ENCODE peak calls at places on chromosome 6, in six cellular contexts. B is neuronal stem cell, R is H1, V is H9, F is IMR-90, C is mesenchymal stem cell. T is an unnamed sample.

GRCh38 chr6:16807956-16808355 is 46.7 kb upstream of the ATXN1 start:
- DNase-seq in F (no peak), V (no peak), R (no peak), C (no peak), B (no peak), T (no peak)

GRCh38 chr6:26450240-26450639 is 7.5 kb upstream of the BTN2A1 start:
- DNase-seq in V (no peak), C (no peak), B (no peak), R (no peak), F (no peak), T (peak)

GRCh38 chr6:115485400-115485799 is 575.3 kb downstream of the FRK start:
- DNase-seq in R (no peak), C (peak), B (no peak), V (no peak), F (peak), T (no peak)

GRCh38 chr6:125046107-125046925 is 84.1 kb downstream of the RNF217 start:
- DNase-seq in F (no peak), C (peak), R (no peak), B (no peak), V (no peak), T (peak)

GRCh38 chr6:7188492-7188891 is 80.7 kb downstream of the RREB1 start:
- DNase-seq in C (no peak), F (no peak), R (no peak), V (no peak), B (no peak), T (no peak)

GRCh38 chr6:154864086-154864430 is 130.8 kb downstream of the SCAF8 start:
- DNase-seq in B (no peak), R (no peak), C (no peak), F (no peak), V (no peak), T (no peak)

GRCh38 chr6:31083742-31084354 is 28.5 kb downstream of the C6orf15 start:
- DNase-seq in V (peak), C (peak), B (peak), R (peak), F (peak), T (peak)

GRCh38 chr6:28811873-28812272 is 111.9 kb downstream of the TRIM27 start:
- DNase-seq in R (no peak), F (peak), C (peak), B (no peak), V (no peak), T (peak)

GRCh38 chr6:95923518-95923917 is 92.3 kb upstream of the FUT9 start:
- DNase-seq in C (no peak), F (no peak), R (no peak), B (no peak), V (peak), T (peak)

GRCh38 chr6:140744648-140745320 is 1370.3 kb upstream of the CITED2 start:
- DNase-seq in R (no peak), V (no peak), B (no peak), F (peak), C (peak), T (no peak)

GRCh38 chr6:100346828-100347227 is 117.9 kb downstream of the SIM1 start:
- DNase-seq in B (no peak), R (no peak), C (no peak), F (peak), V (no peak), T (no peak)

GRCh38 chr6:2783188-2783957 is 18.2 kb downstream of the WRNIP1 start:
- DNase-seq in F (peak), R (no peak), V (peak), C (no peak), B (no peak), T (peak)

GRCh38 chr6:155158044-155158843 is 105.6 kb upstream of the CLDN20 start:
- DNase-seq in F (peak), B (no peak), C (peak), R (no peak), V (no peak), T (no peak)

GRCh38 chr6:134415194-134415593 is 97.3 kb upstream of the SGK1 start:
- DNase-seq in R (no peak), V (no peak), B (no peak), F (no peak), C (no peak), T (no peak)

GRCh38 chr6:7052441-7052936 is 55.3 kb upstream of the RREB1 start:
- DNase-seq in F (peak), C (peak), B (peak), V (peak), R (no peak), T (peak)

DNA sequence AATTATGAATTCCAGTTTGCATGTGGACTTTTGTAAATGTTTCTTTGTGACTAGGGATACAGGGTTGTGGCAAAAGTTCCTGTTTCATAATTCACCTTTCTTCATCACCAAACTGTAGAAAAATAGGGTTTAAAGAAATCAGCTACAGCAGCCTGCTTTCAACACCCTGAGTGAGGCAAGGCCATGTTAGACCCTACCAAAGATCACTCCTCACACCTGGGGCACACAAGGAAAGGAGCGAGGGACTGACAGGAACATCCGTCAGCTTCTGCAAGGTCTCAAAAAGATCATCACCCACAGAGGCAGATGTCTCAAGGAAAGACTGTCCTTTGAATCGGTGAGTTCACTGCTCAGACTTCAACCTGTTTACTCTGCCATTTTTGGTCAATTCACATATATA is 10.5 kb upstream of the STX11 start:
- DNase-seq in C (no peak), F (no peak), R (no peak), B (no peak), V (no peak), T (no peak)
- H2BK15ac ChIP-seq in C (no peak), F (no peak), R (no peak), B (no peak), V (no peak), T (no peak)

GRCh38 chr6:148389086-148389485 is 46.4 kb downstream of the SASH1 start:
- DNase-seq in V (no peak), B (no peak), R (no peak), F (no peak), C (no peak), T (no peak)
- H2BK15ac ChIP-seq in V (no peak), B (no peak), R (no peak), F (no peak), C (no peak), T (no peak)

DNA sequence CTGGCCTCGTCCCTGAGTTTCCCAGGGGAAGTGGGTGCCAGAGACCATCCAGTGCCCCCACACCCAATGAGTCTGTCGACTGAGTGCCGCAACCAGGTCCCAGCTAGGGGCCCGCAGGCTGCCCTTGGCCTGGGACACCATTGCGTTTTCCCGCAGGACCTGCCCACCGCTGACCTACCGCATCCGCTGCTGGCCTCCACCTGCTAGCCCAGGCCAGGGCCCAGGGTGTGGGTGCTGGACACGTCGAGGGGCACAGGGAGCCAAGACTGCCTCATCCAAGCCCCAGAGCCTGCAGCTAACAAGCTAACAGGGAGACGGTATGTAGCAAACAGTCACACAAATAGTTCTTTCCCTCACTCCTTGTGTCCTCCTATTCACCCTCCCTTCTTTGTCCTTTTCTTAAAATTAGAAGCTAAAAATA is 97.7 kb downstream of the TMEM242 start:
- DNase-seq in R (no peak), B (no peak), C (no peak), V (no peak), F (no peak), T (no peak)
- H2BK15ac ChIP-seq in R (no peak), B (peak), C (no peak), V (no peak), F (no peak), T (no peak)

GRCh38 chr6:53578371-53578770 is 33.5 kb upstream of the GCLC start:
- DNase-seq in B (no peak), C (no peak), V (no peak), R (no peak), F (no peak), T (peak)
- H2BK15ac ChIP-seq in B (no peak), C (no peak), V (no peak), R (no peak), F (no peak), T (no peak)

GRCh38 chr6:79631800-79632172 is 657 bp downstream of the SH3BGRL2 start:
- DNase-seq in V (no peak), C (no peak), B (no peak), F (no peak), R (no peak), T (peak)

GRCh38 chr6:79632580-79632979 is 1.5 kb downstream of the SH3BGRL2 start:
- DNase-seq in B (no peak), F (peak), R (no peak), V (no peak), C (no peak), T (no peak)

GRCh38 chr6:79628466-79629288 is 2.5 kb upstream of the SH3BGRL2 start:
- DNase-seq in V (no peak), C (no peak), B (no peak), R (no peak), F (no peak), T (no peak)

GRCh38 chr6:79630883-79631799 is at the start of gene SH3BGRL2:
- DNase-seq in R (peak), C (peak), B (peak), F (peak), V (peak), T (peak)

DNA sequence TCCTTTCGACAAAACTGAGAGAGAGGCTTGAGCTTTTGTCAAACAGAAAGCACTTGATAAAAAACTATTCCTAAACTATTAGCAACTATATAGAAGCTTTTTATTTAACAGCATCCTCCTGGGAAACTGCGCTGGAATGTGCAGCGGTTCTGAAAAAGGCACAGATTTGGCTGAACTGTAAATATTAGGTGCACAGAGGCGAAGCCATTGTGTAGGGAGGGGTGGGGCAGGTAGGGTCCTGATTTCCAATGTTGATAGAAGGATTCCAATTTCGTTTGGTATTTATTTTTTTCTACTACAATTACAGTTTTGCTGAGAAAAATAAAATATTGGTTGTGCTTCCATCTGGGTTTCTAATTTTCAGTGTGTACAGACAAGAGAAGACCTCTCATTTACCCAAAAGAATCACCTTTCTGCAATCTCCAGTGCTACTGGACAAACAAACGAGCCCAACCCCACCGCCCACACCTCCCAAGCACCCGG is 688 bp upstream of the SH3BGRL2 start:
- DNase-seq in C (no peak), R (no peak), V (no peak), F (no peak), B (no peak), T (no peak)
- H2BK15ac ChIP-seq in C (no peak), R (no peak), V (no peak), F (no peak), B (no peak), T (no peak)

GRCh38 chr6:116979560-116979959 is 102.5 kb downstream of the RFX6 start:
- DNase-seq in F (no peak), R (no peak), B (no peak), C (no peak), V (no peak), T (no peak)
- H2BK15ac ChIP-seq in F (no peak), R (no peak), B (no peak), C (no peak), V (no peak), T (no peak)

DNA sequence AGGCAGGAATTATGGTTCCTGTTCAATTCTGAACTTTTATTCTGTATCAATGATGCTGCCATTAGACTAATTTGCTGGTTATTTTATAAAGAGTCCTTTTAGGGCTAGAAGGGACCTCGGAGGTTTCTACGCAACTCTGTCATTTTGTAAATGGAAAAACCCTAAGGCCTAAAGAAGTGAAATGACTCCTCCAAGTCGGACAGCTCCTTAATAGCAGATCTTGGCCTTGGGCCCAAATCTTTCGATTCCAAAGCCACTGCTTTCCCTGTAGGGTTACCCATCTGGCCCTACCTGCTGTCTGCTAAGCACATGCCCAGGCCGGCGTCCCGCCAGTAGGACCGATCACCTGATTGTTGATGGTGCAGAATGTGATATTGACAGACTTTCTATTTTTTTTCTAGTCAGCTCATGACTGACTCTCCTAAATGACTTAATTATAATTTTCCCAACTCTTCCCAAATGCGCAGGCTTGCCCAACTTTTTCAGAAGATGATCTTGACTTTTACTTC is 40.2 kb downstream of the PLEKHG1 start:
- DNase-seq in C (no peak), R (no peak), B (no peak), F (no peak), V (no peak), T (no peak)
- H2BK15ac ChIP-seq in C (no peak), R (no peak), B (no peak), F (no peak), V (no peak), T (no peak)

GRCh38 chr6:116691154-116691553 is 10.1 kb downstream of the KPNA5 start:
- DNase-seq in C (no peak), F (no peak), V (no peak), R (no peak), B (no peak), T (no peak)
- H2BK15ac ChIP-seq in C (no peak), F (no peak), V (no peak), R (no peak), B (no peak), T (no peak)

GRCh38 chr6:22433745-22434144 is 135.6 kb upstream of the HDGFL1 start:
- DNase-seq in F (no peak), R (no peak), B (no peak), V (no peak), C (no peak), T (no peak)

GRCh38 chr6:22435151-22435550 is 134.2 kb upstream of the HDGFL1 start:
- DNase-seq in B (no peak), C (no peak), F (no peak), R (no peak), V (no peak), T (no peak)

GRCh38 chr6:22436134-22436533 is 133.2 kb upstream of the HDGFL1 start:
- DNase-seq in F (no peak), R (no peak), B (no peak), V (no peak), C (no peak), T (no peak)

GRCh38 chr6:22442826-22443225 is 126.5 kb upstream of the HDGFL1 start:
- DNase-seq in B (no peak), R (no peak), V (no peak), F (peak), C (peak), T (no peak)

GRCh38 chr6:22437665-22438064 is 131.7 kb upstream of the HDGFL1 start:
- DNase-seq in F (peak), B (no peak), V (no peak), C (no peak), R (no peak), T (no peak)
- H2BK15ac ChIP-seq in F (no peak), B (no peak), V (no peak), C (no peak), R (no peak), T (no peak)

T was measured in mesendoderm.